ENCODE peak calls at places on chromosomes 11 and 22, in ten cellular contexts. F, W, U, G, E, C, A, L, D and N are unnamed samples.
A peak's percentile ranks its signal among the peaks of the same experiment; 100 is the strongest.

GRCh38 chr22:46985507-46985882 is 223.0 kb downstream of the TBC1D22A start:
- DNase-seq in F (no peak), W (no peak), U (no peak), G (no peak), E (no peak), C (no peak), A (no peak), L (no peak), D (no peak), N (no peak)

GRCh38 chr22:24954114-24954463 is 1.6 kb downstream of the KIAA1671 start:
- DNase-seq in F (peak; percentile 40), W (no peak), U (no peak), G (no peak), E (no peak), C (no peak), A (no peak), L (no peak), D (no peak), N (no peak)

GRCh38 chr11:83192846-83193245 is 666 bp upstream of the ANKRD42 start:
- DNase-seq in F (no peak), W (no peak), U (no peak), G (no peak), E (no peak), C (no peak), A (no peak), L (no peak), D (no peak), N (no peak)

GRCh38 chr22:20948989-20949388 is 18.1 kb upstream of the AIFM3 start:
- DNase-seq in F (no peak), W (no peak), U (no peak), G (no peak), E (no peak), C (no peak), A (no peak), L (no peak), D (no peak), N (no peak)

GRCh38 chr22:44719586-44720368 is 17.8 kb downstream of the PRR5 start:
- DNase-seq in F (no peak), W (no peak), U (no peak), G (no peak), E (no peak), C (no peak), A (peak; percentile 75), L (no peak), D (no peak), N (no peak)

GRCh38 chr22:32339190-32340012 is 18.3 kb upstream of the RFPL3 start:
- DNase-seq in F (no peak), W (no peak), U (no peak), G (no peak), E (no peak), C (no peak), A (no peak), L (no peak), D (no peak), N (no peak)

GRCh38 chr11:3840870-3841425 is at the start of gene RHOG:
- DNase-seq in F (peak; percentile 85), W (no peak), U (peak; percentile 76), G (peak; percentile 76), E (peak; percentile 87), C (peak; percentile 60), A (peak; percentile 83), L (peak; percentile 92), D (peak; percentile 90), N (peak; percentile 89)

GRCh38 chr11:76730887-76731286 is 52.3 kb upstream of the TSKU start:
- DNase-seq in F (no peak), W (no peak), U (no peak), G (no peak), E (no peak), C (no peak), A (no peak), L (no peak), D (no peak), N (no peak)

GRCh38 chr11:106988151-106988806 is 30.0 kb downstream of the GUCY1A2 start:
- DNase-seq in F (no peak), W (no peak), U (no peak), G (peak; percentile 1), E (no peak), C (no peak), A (no peak), L (no peak), D (no peak), N (no peak)

GRCh38 chr11:134837887-134838232 is 425.8 kb upstream of the B3GAT1 start:
- DNase-seq in F (no peak), W (no peak), U (no peak), G (no peak), E (no peak), C (no peak), A (no peak), L (no peak), D (no peak), N (no peak)

GRCh38 chr11:43282607-43283440 is 29.0 kb upstream of the API5 start:
- DNase-seq in F (peak; percentile 48), W (peak; percentile 22), U (peak; percentile 51), G (peak; percentile 16), E (peak; percentile 43), C (no peak), A (peak; percentile 24), L (peak; percentile 75), D (peak; percentile 51), N (peak; percentile 58)
- H3K4me3 ChIP-seq in F (no peak overlapping the region), W (no peak overlapping the region), U (peak overlapping the region; percentile 48), G (no peak overlapping the region), E (no peak overlapping the region), C (no peak overlapping the region), A (no peak overlapping the region), L (no peak overlapping the region), D (no peak overlapping the region), N (no peak overlapping the region)

GRCh38 chr22:38707346-38707745 is 1.6 kb downstream of the GTPBP1 start:
- DNase-seq in F (peak; percentile 55), W (no peak), U (no peak), G (peak; percentile 73), E (no peak), C (no peak), A (no peak), L (peak; percentile 57), D (no peak), N (no peak)
- H3K27ac ChIP-seq in F (no peak overlapping the region), W (no peak overlapping the region), U (no peak overlapping the region), G (peak overlapping the region; percentile 34), E (peak overlapping the region; percentile 96), C (no peak overlapping the region), A (peak overlapping the region; percentile 97), L (peak overlapping the region; percentile 91), D (peak overlapping the region; percentile 97), N (peak overlapping the region; percentile 75)

GRCh38 chr11:18720086-18720810 is 5.7 kb downstream of the IGSF22 start:
- DNase-seq in F (no peak), W (no peak), U (no peak), G (peak; percentile 25), E (no peak), C (no peak), A (no peak), L (no peak), D (no peak), N (no peak)

GRCh38 chr11:18720811-18721575 is 5.0 kb downstream of the IGSF22 start:
- DNase-seq in F (peak; percentile 94), W (peak; percentile 28), U (peak; percentile 76), G (peak; percentile 43), E (peak; percentile 85), C (peak; percentile 72), A (peak; percentile 80), L (peak; percentile 67), D (peak; percentile 84), N (no peak)

GRCh38 chr11:18723991-18724390 is 2.0 kb downstream of the IGSF22 start:
- DNase-seq in F (no peak), W (no peak), U (peak; percentile 88), G (no peak), E (no peak), C (no peak), A (no peak), L (no peak), D (no peak), N (no peak)

GRCh38 chr11:18722293-18722637 is 3.7 kb downstream of the IGSF22 start:
- DNase-seq in F (no peak), W (no peak), U (no peak), G (no peak), E (no peak), C (no peak), A (no peak), L (no peak), D (no peak), N (no peak)

GRCh38 chr11:18721576-18722292 is 4.3 kb downstream of the IGSF22 start:
- DNase-seq in F (peak; percentile 88), W (peak; percentile 45), U (no peak), G (peak; percentile 34), E (peak; percentile 26), C (no peak), A (peak; percentile 38), L (peak; percentile 61), D (peak; percentile 55), N (peak; percentile 6)
- H3K4me3 ChIP-seq in F (peak overlapping the region; percentile 76), W (peak overlapping the region; percentile 63), U (peak overlapping the region; percentile 71), G (peak overlapping the region; percentile 47), E (peak overlapping the region; percentile 55), C (peak overlapping the region; percentile 74), A (peak overlapping the region; percentile 40), L (peak overlapping the region; percentile 30), D (peak overlapping the region; percentile 68), N (no peak overlapping the region)

GRCh38 chr11:11409916-11410315 is 56.9 kb upstream of the CSNK2A3 start:
- DNase-seq in F (no peak), W (no peak), U (no peak), G (no peak), E (peak; percentile 23), C (no peak), A (no peak), L (peak; percentile 5), D (no peak), N (no peak)
- H3K27ac ChIP-seq in F (no peak overlapping the region), W (no peak overlapping the region), U (no peak overlapping the region), G (no peak overlapping the region), E (peak overlapping the region; percentile 41), C (no peak overlapping the region), A (no peak overlapping the region), L (no peak overlapping the region), D (no peak overlapping the region), N (no peak overlapping the region)